ENCODE peak calls at places on chromosomes 16 and 17, in six cellular contexts. R is HepG2, C is H1, L is WTC11, T is GM23338, Y is K562. U is an unnamed sample.

GRCh38 chr17:7851438-7852261 is 3.2 kb upstream of the TMEM88 start:
- DNase-seq in C (peak), T (peak), L (peak), R (peak), Y (peak), U (peak)

GRCh38 chr16:66692341-66692740 is 4.2 kb downstream of the CMTM4 start:
- DNase-seq in C (no peak), T (no peak), L (no peak), Y (no peak), R (no peak), U (no peak)

GRCh38 chr17:7914771-7915610 is 1.1 kb downstream of the RNF227 start:
- DNase-seq in R (no peak), L (no peak), C (no peak), Y (no peak), T (no peak), U (no peak)

GRCh38 chr17:32490101-32490482 is 3.3 kb downstream of the CDK5R1 start:
- DNase-seq in T (peak), L (no peak), Y (no peak), R (no peak), C (no peak), U (no peak)

GRCh38 chr17:45753645-45754225 is 30.4 kb upstream of the CRHR1 start:
- DNase-seq in C (no peak), L (no peak), Y (no peak), T (no peak), R (no peak), U (no peak)

GRCh38 chr16:85004587-85005205 is 6.6 kb downstream of the ZDHHC7 start:
- DNase-seq in C (no peak), R (no peak), L (no peak), Y (peak), T (no peak), U (no peak)

GRCh38 chr16:30557397-30557949 is 701 bp downstream of the ZNF764 start:
- DNase-seq in L (no peak), R (no peak), T (no peak), Y (no peak), C (no peak), U (no peak)

GRCh38 chr17:69733171-69734014 is 318.9 kb downstream of the MAP2K6 start:
- DNase-seq in R (no peak), C (no peak), L (no peak), T (no peak), Y (no peak), U (no peak)

GRCh38 chr16:88914750-88915368 is 48.4 kb upstream of the PABPN1L start:
- DNase-seq in L (no peak), Y (no peak), R (no peak), T (no peak), C (no peak), U (no peak)

GRCh38 chr16:15950167-15950854 is 895 bp downstream of the ABCC1 start:
- DNase-seq in Y (peak), L (no peak), R (peak), C (no peak), T (peak), U (no peak)

GRCh38 chr16:15915555-15916081 is 27.2 kb upstream of the CEP20 start:
- DNase-seq in C (no peak), L (no peak), T (no peak), R (no peak), Y (no peak), U (no peak)

GRCh38 chr16:89150090-89150835 is 21.3 kb upstream of the CDH15 start:
- DNase-seq in C (no peak), L (no peak), T (no peak), R (no peak), Y (no peak), U (no peak)

GRCh38 chr17:9324864-9325263 is 250.8 kb downstream of the STX8 start:
- DNase-seq in T (no peak), Y (no peak), R (peak), C (no peak), L (no peak), U (no peak)

GRCh38 chr16:65832269-65832668 is 534.2 kb upstream of the CDH5 start:
- DNase-seq in R (no peak), T (no peak), L (no peak), Y (no peak), C (no peak), U (no peak)

GRCh38 chr16:700684-701584 is 4.7 kb downstream of the FBXL16 start:
- DNase-seq in L (peak), C (no peak), R (no peak), T (peak), Y (peak), U (no peak)

GRCh38 chr16:51708861-51709260 is 557.8 kb upstream of the SALL1 start:
- DNase-seq in C (no peak), R (no peak), L (no peak), Y (no peak), T (no peak), U (no peak)

GRCh38 chr16:68319185-68319908 is 8.5 kb downstream of the PRMT7 start:
- DNase-seq in C (no peak), Y (no peak), R (no peak), L (no peak), T (no peak), U (no peak)

GRCh38 chr16:12081048-12081404 is 104.5 kb downstream of the SNX29 start:
- DNase-seq in Y (no peak), T (no peak), C (no peak), L (no peak), R (no peak), U (no peak)

GRCh38 chr17:11986939-11987329 is 10.3 kb downstream of the ZNF18 start:
- DNase-seq in R (peak), Y (peak), T (peak), C (no peak), L (no peak), U (no peak)

GRCh38 chr17:19482571-19482970 is 51.1 kb upstream of the SLC47A1 start:
- DNase-seq in R (no peak), Y (no peak), T (peak), C (no peak), L (no peak), U (no peak)

GRCh38 chr17:40915199-40915661 is 22.2 kb downstream of the KRT23 start:
- DNase-seq in L (no peak), Y (no peak), C (no peak), T (no peak), R (peak), U (peak)

GRCh38 chr16:51556694-51557327 is 405.7 kb upstream of the SALL1 start:
- DNase-seq in Y (no peak), C (no peak), L (no peak), R (no peak), T (no peak), U (no peak)

GRCh38 chr17:6072157-6072556 is 2.0 kb downstream of the WSCD1 start:
- DNase-seq in T (no peak), L (no peak), C (no peak), R (no peak), Y (no peak), U (no peak)

GRCh38 chr17:21462259-21462658 is 86.1 kb downstream of the KCNJ12 start:
- DNase-seq in R (no peak), C (no peak), L (no peak), Y (no peak), T (no peak), U (no peak)

GRCh38 chr17:50198026-50198669 is 3.3 kb downstream of the COL1A1 start:
- DNase-seq in T (peak), R (peak), C (no peak), Y (peak), L (peak), U (no peak)

GRCh38 chr16:2846511-2847310 is 11.3 kb downstream of the PRSS22 start:
- DNase-seq in R (no peak), C (no peak), T (no peak), L (no peak), Y (no peak), U (no peak)

GRCh38 chr16:68644303-68644702 is 807 bp upstream of the CDH3 start:
- DNase-seq in C (no peak), R (peak), T (peak), L (peak), Y (no peak), U (no peak)

GRCh38 chr16:28984619-28985135 is at the start of gene LAT:
- DNase-seq in C (no peak), Y (no peak), L (no peak), T (no peak), R (no peak), U (no peak)

GRCh38 chr16:55000595-55000994 is 69.9 kb downstream of the IRX5 start:
- DNase-seq in L (no peak), T (no peak), Y (no peak), R (no peak), C (no peak), U (no peak)

GRCh38 chr16:70805787-70806186 is 4.8 kb upstream of the VAC14 start:
- DNase-seq in T (no peak), Y (no peak), R (no peak), L (no peak), C (no peak), U (no peak)

GRCh38 chr17:82875418-82875856 is 35.6 kb upstream of the ZNF750 start:
- DNase-seq in L (peak), Y (no peak), R (peak), T (peak), C (peak), U (no peak)

GRCh38 chr17:77098884-77099545 is 41.8 kb upstream of the SEC14L1 start:
- DNase-seq in C (no peak), T (no peak), Y (no peak), L (no peak), R (peak), U (no peak)

GRCh38 chr16:68517606-68518161 is 21.4 kb upstream of the ZFP90 start:
- DNase-seq in C (no peak), L (no peak), R (no peak), Y (no peak), T (no peak), U (no peak)

GRCh38 chr17:71703701-71704100 is 417.1 kb upstream of the SOX9 start:
- DNase-seq in C (no peak), Y (no peak), R (no peak), L (no peak), T (no peak), U (no peak)

GRCh38 chr16:81888520-81889394 is 109.7 kb downstream of the PLCG2 start:
- DNase-seq in T (no peak), L (no peak), Y (no peak), R (peak), C (no peak), U (no peak)

GRCh38 chr17:74603032-74603635 is 11.1 kb upstream of the CD300LD start:
- DNase-seq in R (no peak), L (no peak), T (no peak), Y (no peak), C (no peak), U (no peak)

GRCh38 chr17:27354491-27355081 is 60.7 kb downstream of the WSB1 start:
- DNase-seq in Y (no peak), T (no peak), C (no peak), L (no peak), R (peak), U (no peak)

DNA sequence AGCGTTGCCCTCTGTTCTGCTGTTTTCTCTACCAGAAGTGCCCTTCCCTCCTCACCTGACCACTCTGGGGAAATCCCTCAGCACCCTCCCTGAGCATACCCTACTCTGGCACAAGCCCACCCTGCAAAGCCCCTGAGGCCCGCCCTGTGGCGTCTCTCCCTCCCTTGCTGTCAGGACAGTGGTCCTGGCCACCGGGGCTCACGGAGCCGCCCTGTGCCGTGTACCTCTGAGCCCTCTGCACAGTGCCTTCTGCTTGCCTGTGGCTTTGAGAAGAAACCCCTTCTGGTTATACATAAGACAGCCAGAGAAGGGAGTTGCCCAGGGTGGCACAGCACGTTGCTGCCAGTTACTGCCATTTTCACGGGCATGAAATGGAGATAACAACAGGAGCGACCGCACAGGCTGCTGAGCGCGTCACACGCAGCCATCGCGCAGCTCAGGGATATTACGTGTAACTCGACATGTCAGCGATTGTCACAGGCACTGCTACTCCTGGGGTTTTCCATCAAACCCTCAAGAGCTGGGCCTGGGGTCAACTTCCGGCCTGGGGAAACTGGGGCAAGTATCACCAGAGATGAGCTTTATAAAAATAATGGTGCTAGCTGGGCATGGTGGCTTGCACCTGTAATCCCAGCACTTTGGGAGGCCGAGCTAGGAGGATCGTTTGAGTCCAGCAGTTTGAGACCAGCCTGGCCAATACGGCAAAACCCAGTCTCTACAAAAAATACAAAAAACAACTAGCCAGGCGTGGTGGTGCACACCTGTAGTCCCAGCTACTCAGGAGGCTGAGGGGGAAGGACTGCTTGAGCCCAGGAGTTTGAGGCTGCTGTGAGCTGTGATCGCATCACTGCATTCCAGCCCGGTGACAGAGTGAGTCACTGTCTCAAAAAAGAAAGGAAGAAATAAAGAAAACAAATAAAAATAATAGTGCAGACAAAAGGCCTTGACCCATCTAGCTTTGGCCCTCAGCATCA is 14.8 kb downstream of the SCGB1C2 start:
- DNase-seq in Y (no peak), R (no peak), T (no peak), C (no peak), L (no peak), U (no peak)
- TF ChIP-seq CREB1 in Y (no peak), R (no peak), T (no peak), C (no peak), L (no peak), U (no peak)

DNA sequence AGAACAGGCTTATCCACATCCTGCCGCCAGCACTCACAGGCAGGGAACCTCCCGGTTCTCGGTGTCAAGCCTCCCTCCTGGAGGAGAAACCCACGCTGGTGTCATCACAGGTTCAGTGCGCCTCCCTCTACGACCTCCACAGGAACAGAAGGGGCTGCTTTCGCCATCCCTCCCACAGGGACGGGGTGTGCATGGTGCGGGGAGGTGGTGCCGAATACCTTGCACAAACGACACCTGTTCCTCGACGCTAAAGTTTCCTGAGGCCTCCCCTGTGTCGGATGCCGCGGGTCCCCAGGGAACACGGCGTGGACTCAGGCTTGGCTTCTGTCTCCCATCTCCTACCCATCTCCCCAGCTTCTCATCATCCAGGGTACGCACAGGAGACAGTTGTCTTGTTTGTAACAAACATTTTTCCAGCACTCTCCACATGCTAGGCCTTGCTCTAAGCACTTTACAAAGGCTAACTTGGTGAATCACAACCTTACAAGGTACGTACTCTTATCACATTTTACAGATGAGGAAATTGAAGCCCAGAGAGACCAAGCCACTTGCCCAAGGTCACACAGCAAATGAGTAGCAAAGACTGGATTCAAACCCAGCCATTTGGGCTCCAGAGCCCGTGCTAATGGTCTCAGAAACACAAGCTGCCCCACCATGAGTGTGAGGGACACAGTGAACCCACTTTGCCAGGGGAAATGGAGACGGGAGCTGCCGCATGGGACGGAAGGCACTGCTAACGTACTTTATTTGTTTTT is 271.6 kb downstream of the C16orf95 start:
- DNase-seq in T (no peak), Y (no peak), C (no peak), R (no peak), L (no peak), U (no peak)
- TF ChIP-seq CREB1 in T (no peak), Y (no peak), C (no peak), R (no peak), L (no peak), U (no peak)

GRCh38 chr17:16255481-16255901 is 38.5 kb downstream of the PIGL start:
- DNase-seq in T (peak), L (no peak), R (peak), Y (no peak), C (peak), U (no peak)
- TF ChIP-seq CREB1 in T (no peak), L (no peak), R (no peak), Y (no peak), C (no peak), U (no peak)

GRCh38 chr16:22623351-22623781 is 112.7 kb downstream of the NPIPB5 start:
- DNase-seq in Y (no peak), R (no peak), C (no peak), T (no peak), L (no peak), U (no peak)
- TF ChIP-seq CREB1 in Y (no peak), R (no peak), C (no peak), T (no peak), L (no peak), U (no peak)

DNA sequence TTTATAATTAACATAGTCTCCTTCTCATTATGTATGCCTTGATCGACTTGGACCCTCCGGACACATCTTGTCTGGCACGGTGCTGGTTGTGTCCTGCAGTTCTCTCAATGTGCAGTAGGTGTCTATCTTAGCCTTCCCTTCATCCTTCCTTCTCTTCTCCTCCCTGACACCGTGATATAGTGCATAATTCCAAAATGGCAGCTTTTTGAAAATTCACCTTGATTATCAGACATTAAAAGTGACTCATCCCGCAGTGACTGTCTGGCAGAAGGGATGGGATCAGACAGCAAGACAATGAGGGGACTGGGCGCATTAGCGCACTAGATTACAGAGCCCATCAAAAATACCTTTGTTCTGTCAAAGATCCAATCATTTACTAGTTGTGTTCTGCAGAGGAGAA is 70.0 kb upstream of the PMFBP1 start:
- DNase-seq in L (no peak), T (peak), Y (peak), C (no peak), R (peak), U (no peak)
- TF ChIP-seq CREB1 in L (no peak), T (no peak), Y (no peak), C (no peak), R (no peak), U (no peak)

GRCh38 chr17:42748202-42748905 is 3.5 kb upstream of the EZH1 start:
- DNase-seq in L (no peak), Y (no peak), T (no peak), C (no peak), R (no peak), U (no peak)
- TF ChIP-seq CREB1 in L (no peak), Y (no peak), T (no peak), C (no peak), R (no peak), U (no peak)